ENCODE peak calls at places on chromosomes 13 and 19, in five cellular contexts. One of them, this sample, is unnamed.

GRCh38 chr13:102328909-102329308 is 72.9 kb downstream of the FGF14 start:
- DNase-seq in HCT116: no peak
- DNase-seq in HepG2: no peak
- DNase-seq in H1: no peak
- DNase-seq in NT2/D1: no peak
- DNase-seq in this sample: no peak

GRCh38 chr13:25857830-25858229 is 194.0 kb downstream of the SHISA2 start:
- DNase-seq in NT2/D1: no peak
- DNase-seq in H1: no peak
- DNase-seq in HepG2: no peak
- DNase-seq in HCT116: no peak
- DNase-seq in this sample: no peak

GRCh38 chr13:111184685-111185401 is 69.7 kb downstream of the ARHGEF7 start:
- DNase-seq in HepG2: no peak
- DNase-seq in HCT116: no peak
- DNase-seq in H1: no peak
- DNase-seq in NT2/D1: no peak
- DNase-seq in this sample: no peak

GRCh38 chr19:12365094-12365371 is 450 bp downstream of the ZNF442 start:
- DNase-seq in HepG2: no peak
- DNase-seq in NT2/D1: no peak
- DNase-seq in H1: no peak
- DNase-seq in HCT116: no peak
- DNase-seq in this sample: peak

GRCh38 chr13:113533441-113533840 is 42.9 kb upstream of the DCUN1D2 start:
- DNase-seq in NT2/D1: no peak
- DNase-seq in HCT116: no peak
- DNase-seq in HepG2: no peak
- DNase-seq in H1: no peak
- DNase-seq in this sample: no peak

GRCh38 chr13:41520016-41520698 is 62.8 kb downstream of the RGCC start:
- DNase-seq in H1: no peak
- DNase-seq in HCT116: no peak
- DNase-seq in NT2/D1: no peak
- DNase-seq in HepG2: no peak
- DNase-seq in this sample: no peak

GRCh38 chr19:7545904-7546303 is 10.4 kb downstream of the PNPLA6 start:
- DNase-seq in H1: no peak
- DNase-seq in HepG2: no peak
- DNase-seq in NT2/D1: no peak
- DNase-seq in HCT116: no peak
- DNase-seq in this sample: no peak

GRCh38 chr13:70128098-70128497 is 19.8 kb upstream of the KLHL1 start:
- DNase-seq in HepG2: no peak
- DNase-seq in HCT116: no peak
- DNase-seq in H1: no peak
- DNase-seq in NT2/D1: no peak
- DNase-seq in this sample: no peak

GRCh38 chr13:72113070-72113469 is 246.1 kb upstream of the DACH1 start:
- DNase-seq in HepG2: no peak
- DNase-seq in HCT116: no peak
- DNase-seq in H1: no peak
- DNase-seq in NT2/D1: no peak
- DNase-seq in this sample: no peak

GRCh38 chr19:13844130-13844631 is 32.8 kb upstream of the NANOS3 start:
- DNase-seq in H1: peak
- DNase-seq in HepG2: no peak
- DNase-seq in HCT116: no peak
- DNase-seq in NT2/D1: no peak
- DNase-seq in this sample: no peak

GRCh38 chr13:45630791-45631190 is 15.3 kb upstream of the ERICH6B start:
- DNase-seq in HCT116: no peak
- DNase-seq in HepG2: no peak
- DNase-seq in H1: no peak
- DNase-seq in NT2/D1: no peak
- DNase-seq in this sample: no peak

GRCh38 chr13:98486412-98486811 is 90.5 kb downstream of the STK24 start:
- DNase-seq in H1: no peak
- DNase-seq in NT2/D1: no peak
- DNase-seq in HCT116: no peak
- DNase-seq in HepG2: no peak
- DNase-seq in this sample: no peak

GRCh38 chr19:12784394-12784870 is 6.9 kb upstream of the JUNB start:
- DNase-seq in NT2/D1: no peak
- DNase-seq in H1: no peak
- DNase-seq in HCT116: no peak
- DNase-seq in HepG2: no peak
- DNase-seq in this sample: no peak

GRCh38 chr13:95246292-95247082 is 54.8 kb downstream of the ABCC4 start:
- DNase-seq in H1: no peak
- DNase-seq in NT2/D1: no peak
- DNase-seq in HCT116: no peak
- DNase-seq in HepG2: no peak
- DNase-seq in this sample: no peak

GRCh38 chr13:51360489-51360888 is 21.0 kb downstream of the SERPINE3 start:
- DNase-seq in HepG2: no peak
- DNase-seq in HCT116: no peak
- DNase-seq in H1: no peak
- DNase-seq in NT2/D1: no peak
- DNase-seq in this sample: no peak

GRCh38 chr19:29677001-29677781 is 11.9 kb downstream of the PLEKHF1 start:
- DNase-seq in NT2/D1: no peak
- DNase-seq in H1: no peak
- DNase-seq in HCT116: no peak
- DNase-seq in HepG2: no peak
- DNase-seq in this sample: no peak
- TF ChIP-seq YY1 in NT2/D1: no peak
- TF ChIP-seq YY1 in H1: no peak
- TF ChIP-seq YY1 in HCT116: no peak
- TF ChIP-seq YY1 in HepG2: no peak
- TF ChIP-seq YY1 in this sample: no peak

GRCh38 chr13:109110159-109110558 is 480.7 kb downstream of the MYO16 start:
- DNase-seq in HepG2: no peak
- DNase-seq in HCT116: no peak
- DNase-seq in H1: no peak
- DNase-seq in NT2/D1: no peak
- DNase-seq in this sample: no peak

GRCh38 chr13:109111141-109111540 is 481.7 kb downstream of the MYO16 start:
- DNase-seq in HepG2: no peak
- DNase-seq in HCT116: no peak
- DNase-seq in NT2/D1: no peak
- DNase-seq in H1: no peak
- DNase-seq in this sample: no peak

GRCh38 chr13:109100705-109101104 is 471.3 kb downstream of the MYO16 start:
- DNase-seq in HepG2: no peak
- DNase-seq in NT2/D1: no peak
- DNase-seq in HCT116: no peak
- DNase-seq in H1: no peak
- DNase-seq in this sample: no peak

GRCh38 chr13:109101550-109102144 is 472.2 kb downstream of the MYO16 start:
- DNase-seq in H1: no peak
- DNase-seq in NT2/D1: no peak
- DNase-seq in HCT116: no peak
- DNase-seq in HepG2: no peak
- DNase-seq in this sample: no peak

DNA sequence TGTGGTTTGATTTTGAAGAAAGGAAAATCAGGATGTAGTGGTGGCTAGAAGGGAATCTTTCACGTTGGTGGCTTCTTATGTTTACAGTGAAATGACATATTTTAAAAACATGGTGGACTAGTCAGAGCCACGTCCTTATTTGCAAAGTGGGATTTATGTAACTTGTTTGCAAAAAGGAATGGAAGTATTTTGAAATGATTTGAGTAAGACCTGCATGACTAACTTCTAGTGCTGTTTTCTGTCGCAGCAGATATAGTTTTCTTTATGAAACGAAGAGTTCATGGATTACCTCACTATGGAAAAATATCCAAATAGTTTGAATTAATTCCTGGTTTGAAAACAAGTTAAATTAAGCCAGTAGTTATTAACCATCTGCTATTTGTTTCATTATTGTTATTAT is 476.5 kb downstream of the MYO16 start:
- DNase-seq in H1: no peak
- DNase-seq in NT2/D1: no peak
- DNase-seq in HCT116: no peak
- DNase-seq in HepG2: no peak
- DNase-seq in this sample: no peak
- TF ChIP-seq YY1 in H1: no peak
- TF ChIP-seq YY1 in NT2/D1: no peak
- TF ChIP-seq YY1 in HCT116: no peak
- TF ChIP-seq YY1 in HepG2: no peak
- TF ChIP-seq YY1 in this sample: no peak

GRCh38 chr19:1363599-1363998 is 20.1 kb upstream of the NDUFS7 start:
- DNase-seq in H1: no peak
- DNase-seq in HCT116: no peak
- DNase-seq in HepG2: no peak
- DNase-seq in NT2/D1: no peak
- DNase-seq in this sample: no peak
- TF ChIP-seq YY1 in H1: no peak
- TF ChIP-seq YY1 in HCT116: no peak
- TF ChIP-seq YY1 in HepG2: no peak
- TF ChIP-seq YY1 in NT2/D1: no peak
- TF ChIP-seq YY1 in this sample: no peak

DNA sequence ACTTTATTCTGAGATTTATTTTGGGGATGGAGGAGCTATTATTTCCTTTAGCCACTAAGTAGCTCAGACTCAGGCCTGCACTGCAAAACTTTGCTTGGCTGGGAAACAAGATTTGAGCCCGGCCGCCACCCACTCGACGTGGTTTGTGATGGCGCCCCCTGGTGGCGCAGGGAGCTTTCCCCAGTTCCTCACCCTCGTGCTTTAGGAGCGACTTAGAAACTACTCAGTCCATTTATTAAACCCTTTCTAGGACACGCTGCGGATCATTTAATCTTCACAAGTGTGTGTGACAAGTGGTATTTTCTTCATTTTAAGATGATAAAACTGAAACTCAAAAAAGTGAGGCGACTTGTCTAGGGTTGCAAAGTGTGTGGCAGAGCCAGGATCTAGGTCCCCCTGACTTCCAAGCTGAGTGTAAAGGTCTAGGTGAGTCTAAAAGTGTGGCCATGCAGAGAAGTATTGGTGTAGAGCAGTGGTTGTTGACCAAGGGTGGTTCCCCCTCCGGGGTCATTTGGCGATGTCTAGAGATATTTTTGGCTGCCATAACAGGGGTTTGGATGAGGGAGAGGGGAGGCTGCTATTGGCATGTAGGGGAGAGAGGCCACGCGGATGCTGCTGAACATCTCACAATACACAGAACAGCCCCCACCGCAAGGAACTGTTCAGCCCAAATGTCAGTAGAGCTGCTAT is 2.2 kb downstream of the CXCL17 start:
- DNase-seq in H1: peak
- DNase-seq in HCT116: peak
- DNase-seq in NT2/D1: no peak
- DNase-seq in HepG2: peak
- DNase-seq in this sample: peak
- TF ChIP-seq YY1 in H1: no peak
- TF ChIP-seq YY1 in HCT116: no peak
- TF ChIP-seq YY1 in NT2/D1: no peak
- TF ChIP-seq YY1 in HepG2: peak
- TF ChIP-seq YY1 in this sample: no peak

DNA sequence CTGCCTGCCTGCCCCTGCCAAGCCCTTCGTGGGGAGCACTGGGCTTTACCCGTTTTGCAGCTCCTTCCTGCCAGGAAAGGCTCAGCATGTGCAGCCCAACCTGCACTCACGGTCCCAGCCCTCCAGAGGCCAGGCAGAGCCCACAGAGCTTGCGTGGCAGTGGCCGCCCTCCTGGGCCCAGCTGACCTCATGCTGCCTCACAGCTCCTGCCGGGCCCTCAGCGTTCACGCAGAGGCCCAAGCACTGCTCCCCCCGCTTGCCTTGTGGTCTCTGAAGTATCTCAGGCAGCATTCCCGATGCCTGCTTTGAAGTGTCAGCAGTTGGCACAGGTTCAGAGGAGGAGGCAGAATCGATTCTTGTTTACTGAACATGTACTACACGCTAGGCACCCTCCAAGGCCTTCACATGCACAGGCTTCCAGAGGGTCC is 32.5 kb downstream of the CAPN12 start:
- DNase-seq in HCT116: no peak
- DNase-seq in NT2/D1: no peak
- DNase-seq in HepG2: no peak
- DNase-seq in H1: no peak
- DNase-seq in this sample: no peak
- TF ChIP-seq YY1 in HCT116: no peak
- TF ChIP-seq YY1 in NT2/D1: no peak
- TF ChIP-seq YY1 in HepG2: no peak
- TF ChIP-seq YY1 in H1: no peak
- TF ChIP-seq YY1 in this sample: no peak

This sample was measured in SK-N-SH.